ENCODE peak calls at places on chromosomes 4 and X, in eight cellular contexts. One of them, this sample, is unnamed.
A peak's percentile ranks its signal among the peaks of the same experiment; 100 is the strongest.

GRCh38 chr4:77418333-77418732 is 187.3 kb upstream of the CXCL13 start:
- DNase-seq in pancreas: no peak
- DNase-seq in GM23248: peak; percentile 3
- DNase-seq in adrenal gland: no peak
- DNase-seq in psoas muscle: no peak
- DNase-seq in spleen: no peak
- DNase-seq in cardiac muscle cell: peak; percentile 24
- DNase-seq in K562: no peak
- DNase-seq in this sample: no peak

GRCh38 chrX:53196678-53197077 is 28.3 kb downstream of the KDM5C start:
- DNase-seq in pancreas: no peak
- DNase-seq in GM23248: no peak
- DNase-seq in adrenal gland: no peak
- DNase-seq in psoas muscle: no peak
- DNase-seq in spleen: no peak
- DNase-seq in cardiac muscle cell: no peak
- DNase-seq in K562: no peak
- DNase-seq in this sample: no peak

GRCh38 chr4:3317656-3318211 is 24.9 kb downstream of the RGS12 start:
- DNase-seq in pancreas: no peak
- DNase-seq in GM23248: no peak
- DNase-seq in adrenal gland: no peak
- DNase-seq in psoas muscle: no peak
- DNase-seq in spleen: peak; percentile 66
- DNase-seq in cardiac muscle cell: no peak
- DNase-seq in K562: no peak
- DNase-seq in this sample: no peak

GRCh38 chr4:128153795-128154194 is 92.7 kb downstream of the LARP1B start:
- DNase-seq in pancreas: no peak
- DNase-seq in GM23248: no peak
- DNase-seq in adrenal gland: no peak
- DNase-seq in psoas muscle: no peak
- DNase-seq in spleen: no peak
- DNase-seq in cardiac muscle cell: peak; percentile 55
- DNase-seq in K562: no peak
- DNase-seq in this sample: no peak

GRCh38 chr4:159229164-159229563 is 126.3 kb downstream of the RAPGEF2 start:
- DNase-seq in pancreas: no peak
- DNase-seq in GM23248: peak; percentile 54
- DNase-seq in adrenal gland: no peak
- DNase-seq in psoas muscle: no peak
- DNase-seq in spleen: no peak
- DNase-seq in cardiac muscle cell: peak; percentile 70
- DNase-seq in K562: no peak
- DNase-seq in this sample: no peak

GRCh38 chr4:105474110-105474518 is 252 bp upstream of the PPA2 start:
- DNase-seq in pancreas: peak; percentile 89
- DNase-seq in GM23248: peak; percentile 96
- DNase-seq in adrenal gland: peak; percentile 90
- DNase-seq in psoas muscle: peak; percentile 93
- DNase-seq in spleen: no peak
- DNase-seq in cardiac muscle cell: peak; percentile 91
- DNase-seq in K562: no peak
- DNase-seq in this sample: peak; percentile 91

GRCh38 chr4:139266583-139267257 is 13.3 kb downstream of the MGARP start:
- DNase-seq in pancreas: peak; percentile 20
- DNase-seq in GM23248: peak; percentile 81
- DNase-seq in adrenal gland: peak; percentile 77
- DNase-seq in psoas muscle: peak; percentile 87
- DNase-seq in spleen: peak; percentile 91
- DNase-seq in cardiac muscle cell: peak; percentile 71
- DNase-seq in K562: peak; percentile 87
- DNase-seq in this sample: peak; percentile 44

GRCh38 chr4:118918388-118918787 is 29.7 kb downstream of the SYNPO2 start:
- DNase-seq in pancreas: no peak
- DNase-seq in GM23248: peak; percentile 83
- DNase-seq in adrenal gland: no peak
- DNase-seq in psoas muscle: no peak
- DNase-seq in spleen: no peak
- DNase-seq in cardiac muscle cell: peak; percentile 93
- DNase-seq in K562: no peak
- DNase-seq in this sample: no peak

GRCh38 chr4:149784018-149784417 is 31.6 kb downstream of the IQCM start:
- DNase-seq in pancreas: no peak
- DNase-seq in GM23248: peak; percentile 26
- DNase-seq in adrenal gland: no peak
- DNase-seq in psoas muscle: no peak
- DNase-seq in spleen: no peak
- DNase-seq in cardiac muscle cell: peak; percentile 46
- DNase-seq in K562: no peak
- DNase-seq in this sample: no peak

GRCh38 chr4:170339522-170339921 is 249.8 kb upstream of the AADAT start:
- DNase-seq in pancreas: no peak
- DNase-seq in GM23248: no peak
- DNase-seq in adrenal gland: no peak
- DNase-seq in psoas muscle: no peak
- DNase-seq in spleen: no peak
- DNase-seq in cardiac muscle cell: no peak
- DNase-seq in K562: no peak
- DNase-seq in this sample: no peak

GRCh38 chrX:49155243-49155899 is 7.2 kb upstream of the MAGIX start:
- DNase-seq in pancreas: no peak
- DNase-seq in GM23248: peak; percentile 79
- DNase-seq in adrenal gland: peak; percentile 57
- DNase-seq in psoas muscle: no peak
- DNase-seq in spleen: no peak
- DNase-seq in cardiac muscle cell: peak; percentile 80
- DNase-seq in K562: peak; percentile 79
- DNase-seq in this sample: peak; percentile 96

GRCh38 chrX:119095936-119096335 is 23.1 kb downstream of the CT47C1 start:
- DNase-seq in pancreas: no peak
- DNase-seq in GM23248: peak; percentile 57
- DNase-seq in adrenal gland: no peak
- DNase-seq in psoas muscle: no peak
- DNase-seq in spleen: no peak
- DNase-seq in cardiac muscle cell: no peak
- DNase-seq in K562: no peak
- DNase-seq in this sample: no peak

GRCh38 chr4:180808862-180809261 is 1434.3 kb upstream of the TENM3 start:
- DNase-seq in pancreas: no peak
- DNase-seq in GM23248: no peak
- DNase-seq in adrenal gland: peak; percentile 36
- DNase-seq in psoas muscle: no peak
- DNase-seq in spleen: no peak
- DNase-seq in cardiac muscle cell: peak; percentile 18
- DNase-seq in K562: no peak
- DNase-seq in this sample: no peak

DNA sequence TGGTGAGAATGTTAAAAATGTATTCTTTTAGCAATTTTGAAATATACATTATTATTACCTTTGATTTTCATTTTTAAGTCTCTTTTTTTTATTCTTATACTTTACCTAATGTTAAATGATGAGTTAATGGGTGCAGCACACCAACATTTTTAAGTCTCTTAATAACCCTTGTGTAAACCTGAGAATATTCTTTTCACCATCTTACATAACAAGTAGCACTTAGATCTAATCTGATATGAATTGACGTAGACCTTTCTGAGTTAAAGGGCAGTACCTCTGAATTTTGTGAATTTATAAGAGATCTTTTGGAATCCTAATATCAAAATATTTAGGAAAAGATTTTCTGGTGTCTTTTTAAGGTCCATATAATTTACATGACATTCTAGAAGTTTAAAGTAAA is 110.6 kb downstream of the TTC29 start:
- DNase-seq in pancreas: no peak
- DNase-seq in GM23248: no peak
- DNase-seq in adrenal gland: no peak
- DNase-seq in psoas muscle: no peak
- DNase-seq in spleen: no peak
- DNase-seq in cardiac muscle cell: no peak
- DNase-seq in K562: no peak
- DNase-seq in this sample: no peak
- H3K9me3 ChIP-seq in pancreas: no peaks in the 10 kb centered on the region
- H3K9me3 ChIP-seq in GM23248: no peaks in the 10 kb centered on the region
- H3K9me3 ChIP-seq in adrenal gland: no peaks in the 10 kb centered on the region
- H3K9me3 ChIP-seq in psoas muscle: no peaks in the 10 kb centered on the region
- H3K9me3 ChIP-seq in spleen: no peaks in the 10 kb centered on the region
- H3K9me3 ChIP-seq in cardiac muscle cell: no peaks in the 10 kb centered on the region
- H3K9me3 ChIP-seq in K562: no peaks in the 10 kb centered on the region
- H3K9me3 ChIP-seq in this sample: no peaks in the 10 kb centered on the region

GRCh38 chr4:179076865-179077264 is 1634.6 kb upstream of the AGA start:
- DNase-seq in pancreas: no peak
- DNase-seq in GM23248: no peak
- DNase-seq in adrenal gland: no peak
- DNase-seq in psoas muscle: no peak
- DNase-seq in spleen: no peak
- DNase-seq in cardiac muscle cell: no peak
- DNase-seq in K562: no peak
- DNase-seq in this sample: no peak
- H3K27me3 ChIP-seq in pancreas: no peaks in the 10 kb centered on the region
- H3K27me3 ChIP-seq in GM23248: no peaks in the 10 kb centered on the region
- H3K27me3 ChIP-seq in adrenal gland: no peaks in the 10 kb centered on the region
- H3K27me3 ChIP-seq in psoas muscle: no peaks in the 10 kb centered on the region
- H3K27me3 ChIP-seq in spleen: no peaks in the 10 kb centered on the region
- H3K27me3 ChIP-seq in cardiac muscle cell: no peaks in the 10 kb centered on the region
- H3K27me3 ChIP-seq in K562: no peaks in the 10 kb centered on the region
- H3K27me3 ChIP-seq in this sample: no peaks in the 10 kb centered on the region

DNA sequence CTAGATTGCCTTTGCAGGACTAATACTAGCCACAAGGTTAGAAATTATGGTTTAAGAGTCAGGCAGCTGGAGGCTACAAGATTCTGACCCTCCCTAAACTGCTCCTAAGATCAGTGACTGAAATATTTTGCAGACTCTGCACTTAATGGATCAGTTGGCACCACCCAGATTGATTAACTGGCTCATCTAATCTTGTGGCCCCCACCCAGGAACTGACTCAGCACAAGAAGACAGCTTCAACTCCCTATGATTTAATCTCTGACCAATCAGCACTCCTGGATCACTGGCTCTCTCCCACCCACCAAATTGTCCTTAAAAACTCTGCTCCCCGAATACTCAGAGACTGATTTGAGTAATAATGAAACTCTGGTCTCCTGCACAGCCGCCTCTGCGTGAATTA is 145.4 kb upstream of the LCORL start:
- DNase-seq in pancreas: no peak
- DNase-seq in GM23248: no peak
- DNase-seq in adrenal gland: no peak
- DNase-seq in psoas muscle: no peak
- DNase-seq in spleen: no peak
- DNase-seq in cardiac muscle cell: no peak
- DNase-seq in K562: no peak
- DNase-seq in this sample: no peak
- H3K9me3 ChIP-seq in pancreas: no peaks in the 10 kb centered on the region
- H3K9me3 ChIP-seq in GM23248: no peaks in the 10 kb centered on the region
- H3K9me3 ChIP-seq in adrenal gland: no peaks in the 10 kb centered on the region
- H3K9me3 ChIP-seq in psoas muscle: no peaks in the 10 kb centered on the region
- H3K9me3 ChIP-seq in spleen: no peaks in the 10 kb centered on the region
- H3K9me3 ChIP-seq in cardiac muscle cell: no peaks in the 10 kb centered on the region
- H3K9me3 ChIP-seq in K562: no peaks in the 10 kb centered on the region
- H3K9me3 ChIP-seq in this sample: no peaks in the 10 kb centered on the region

DNA sequence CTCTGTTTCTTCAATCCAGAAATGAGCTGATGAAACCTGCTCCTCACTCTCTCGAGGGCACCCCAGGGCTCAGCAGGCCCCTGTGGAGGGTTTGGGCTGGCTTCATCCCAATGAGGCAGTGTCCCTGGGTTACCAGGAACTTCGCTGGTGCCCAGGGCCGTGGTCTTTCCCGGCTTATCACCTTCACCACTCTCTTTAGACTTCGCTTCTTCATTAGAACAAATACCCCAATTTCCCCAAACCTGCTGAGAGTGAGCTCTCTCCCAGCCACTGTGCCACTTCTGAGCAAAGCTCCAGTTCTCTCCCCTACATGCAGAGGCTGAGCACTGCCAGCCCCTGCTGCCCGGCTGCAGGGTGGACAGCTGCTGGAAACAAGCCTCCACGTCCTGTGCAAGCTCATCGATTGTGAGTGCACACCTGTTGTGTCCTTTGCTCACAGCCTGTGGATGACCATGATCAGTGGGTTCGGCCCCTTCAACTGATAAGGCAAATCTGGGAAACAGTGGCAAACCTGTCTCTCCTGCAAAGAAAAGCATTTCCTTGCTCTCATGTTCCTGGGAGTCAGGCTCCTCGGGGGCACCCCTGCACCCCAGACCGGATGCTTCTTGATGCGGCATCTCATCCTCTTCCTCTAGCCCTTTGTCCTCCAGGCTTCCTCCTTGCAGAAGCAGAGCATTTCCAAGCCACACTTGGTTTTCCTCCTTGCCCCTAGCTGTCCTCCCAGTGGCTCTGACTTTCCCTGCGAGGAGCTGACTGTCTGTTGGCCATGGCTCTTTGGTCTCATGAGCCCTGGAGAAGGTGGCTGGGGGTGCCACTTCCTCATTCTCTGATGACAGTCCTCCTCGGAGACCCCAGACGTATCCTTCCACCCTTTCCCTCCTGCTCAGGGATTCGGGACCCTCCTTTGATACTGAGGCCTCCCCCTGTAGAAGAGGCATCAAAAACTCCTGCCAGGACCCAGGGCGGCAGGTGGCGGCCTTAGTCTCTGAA is 28.7 kb downstream of the C4orf50 start:
- DNase-seq in pancreas: no peak
- DNase-seq in GM23248: no peak
- DNase-seq in adrenal gland: no peak
- DNase-seq in psoas muscle: no peak
- DNase-seq in spleen: no peak
- DNase-seq in cardiac muscle cell: no peak
- DNase-seq in K562: no peak
- DNase-seq in this sample: peak; percentile 1
- H3K27me3 ChIP-seq in pancreas: no peaks in the 10 kb centered on the region
- H3K27me3 ChIP-seq in GM23248: no peaks in the 10 kb centered on the region
- H3K27me3 ChIP-seq in adrenal gland: no peaks in the 10 kb centered on the region
- H3K27me3 ChIP-seq in psoas muscle: no peaks in the 10 kb centered on the region
- H3K27me3 ChIP-seq in spleen: no peaks in the 10 kb centered on the region
- H3K27me3 ChIP-seq in cardiac muscle cell: no peaks in the 10 kb centered on the region
- H3K27me3 ChIP-seq in K562: no peaks in the 10 kb centered on the region
- H3K27me3 ChIP-seq in this sample: peaks cover 12% of the 10 kb centered on the region

This sample was measured in HAP-1.